ENCODE peak calls at places on chromosomes 1 and 21, in eight cellular contexts. One of them, this sample, is unnamed.
A peak's percentile ranks its signal among the peaks of the same experiment; 100 is the strongest.

GRCh38 chr1:206784471-206784903 is 12.2 kb upstream of the IL10 start:
- DNase-seq in progenitor cell of endocrine pancreas: no peak
- DNase-seq in sigmoid colon: no peak
- DNase-seq in GM23338: no peak
- DNase-seq in AG04450: no peak
- DNase-seq in A673: no peak
- DNase-seq in cardiac muscle cell: no peak
- DNase-seq in coronary artery: no peak
- DNase-seq in this sample: no peak

GRCh38 chr1:84300501-84300900 is 1.0 kb upstream of the SAMD13 start:
- DNase-seq in progenitor cell of endocrine pancreas: no peak
- DNase-seq in sigmoid colon: no peak
- DNase-seq in GM23338: no peak
- DNase-seq in AG04450: no peak
- DNase-seq in A673: peak; percentile 6
- DNase-seq in cardiac muscle cell: no peak
- DNase-seq in coronary artery: no peak
- DNase-seq in this sample: no peak

GRCh38 chr1:36349241-36349671 is 25.8 kb upstream of the EVA1B start:
- DNase-seq in progenitor cell of endocrine pancreas: no peak
- DNase-seq in sigmoid colon: no peak
- DNase-seq in GM23338: no peak
- DNase-seq in AG04450: no peak
- DNase-seq in A673: no peak
- DNase-seq in cardiac muscle cell: peak; percentile 9
- DNase-seq in coronary artery: no peak
- DNase-seq in this sample: no peak

GRCh38 chr1:246932366-246932700 is 585 bp upstream of the AHCTF1 start:
- DNase-seq in progenitor cell of endocrine pancreas: no peak
- DNase-seq in sigmoid colon: no peak
- DNase-seq in GM23338: no peak
- DNase-seq in AG04450: no peak
- DNase-seq in A673: no peak
- DNase-seq in cardiac muscle cell: no peak
- DNase-seq in coronary artery: no peak
- DNase-seq in this sample: no peak

GRCh38 chr1:53735261-53735660 is 3.7 kb downstream of the GLIS1 start:
- DNase-seq in progenitor cell of endocrine pancreas: no peak
- DNase-seq in sigmoid colon: no peak
- DNase-seq in GM23338: no peak
- DNase-seq in AG04450: no peak
- DNase-seq in A673: no peak
- DNase-seq in cardiac muscle cell: no peak
- DNase-seq in coronary artery: no peak
- DNase-seq in this sample: no peak

GRCh38 chr1:151710187-151710586 is 6.4 kb downstream of the CELF3 start:
- DNase-seq in progenitor cell of endocrine pancreas: no peak
- DNase-seq in sigmoid colon: no peak
- DNase-seq in GM23338: peak; percentile 83
- DNase-seq in AG04450: no peak
- DNase-seq in A673: peak; percentile 71
- DNase-seq in cardiac muscle cell: peak; percentile 62
- DNase-seq in coronary artery: no peak
- DNase-seq in this sample: no peak

GRCh38 chr1:21914880-21915640 is 22.1 kb downstream of the HSPG2 start:
- DNase-seq in progenitor cell of endocrine pancreas: no peak
- DNase-seq in sigmoid colon: no peak
- DNase-seq in GM23338: no peak
- DNase-seq in AG04450: no peak
- DNase-seq in A673: no peak
- DNase-seq in cardiac muscle cell: no peak
- DNase-seq in coronary artery: no peak
- DNase-seq in this sample: no peak

GRCh38 chr1:28592314-28593071 is 428 bp downstream of the RAB42 start:
- DNase-seq in progenitor cell of endocrine pancreas: no peak
- DNase-seq in sigmoid colon: no peak
- DNase-seq in GM23338: peak; percentile 42
- DNase-seq in AG04450: no peak
- DNase-seq in A673: peak; percentile 26
- DNase-seq in cardiac muscle cell: no peak
- DNase-seq in coronary artery: no peak
- DNase-seq in this sample: peak; percentile 30

GRCh38 chr1:5891736-5892135 is 100.5 kb downstream of the NPHP4 start:
- DNase-seq in progenitor cell of endocrine pancreas: no peak
- DNase-seq in sigmoid colon: no peak
- DNase-seq in GM23338: no peak
- DNase-seq in AG04450: no peak
- DNase-seq in A673: no peak
- DNase-seq in cardiac muscle cell: peak; percentile 71
- DNase-seq in coronary artery: no peak
- DNase-seq in this sample: peak; percentile 40

GRCh38 chr1:106637566-106637965 is 418.9 kb upstream of the PRMT6 start:
- DNase-seq in progenitor cell of endocrine pancreas: no peak
- DNase-seq in sigmoid colon: no peak
- DNase-seq in GM23338: no peak
- DNase-seq in AG04450: no peak
- DNase-seq in A673: no peak
- DNase-seq in cardiac muscle cell: no peak
- DNase-seq in coronary artery: no peak
- DNase-seq in this sample: no peak

GRCh38 chr21:41928621-41929220 is 25.1 kb downstream of the C2CD2 start:
- DNase-seq in progenitor cell of endocrine pancreas: no peak
- DNase-seq in sigmoid colon: peak; percentile 54
- DNase-seq in GM23338: no peak
- DNase-seq in AG04450: no peak
- DNase-seq in A673: no peak
- DNase-seq in cardiac muscle cell: no peak
- DNase-seq in coronary artery: no peak
- DNase-seq in this sample: no peak

GRCh38 chr1:62109124-62109523 is 85.5 kb upstream of the L1TD1 start:
- DNase-seq in progenitor cell of endocrine pancreas: no peak
- DNase-seq in sigmoid colon: no peak
- DNase-seq in GM23338: no peak
- DNase-seq in AG04450: no peak
- DNase-seq in A673: no peak
- DNase-seq in cardiac muscle cell: no peak
- DNase-seq in coronary artery: no peak
- DNase-seq in this sample: no peak
- TF ChIP-seq CTCF in progenitor cell of endocrine pancreas: no peak
- TF ChIP-seq CTCF in sigmoid colon: no peak
- TF ChIP-seq CTCF in GM23338: no peak
- TF ChIP-seq CTCF in AG04450: no peak
- TF ChIP-seq CTCF in A673: no peak
- TF ChIP-seq CTCF in cardiac muscle cell: no peak
- TF ChIP-seq CTCF in coronary artery: no peak
- TF ChIP-seq CTCF in this sample: no peak

GRCh38 chr1:87885263-87885662 is 556.6 kb downstream of the LMO4 start:
- DNase-seq in progenitor cell of endocrine pancreas: no peak
- DNase-seq in sigmoid colon: no peak
- DNase-seq in GM23338: no peak
- DNase-seq in AG04450: no peak
- DNase-seq in A673: no peak
- DNase-seq in cardiac muscle cell: no peak
- DNase-seq in coronary artery: no peak
- DNase-seq in this sample: no peak

GRCh38 chr1:87880747-87881133 is 552.1 kb downstream of the LMO4 start:
- DNase-seq in progenitor cell of endocrine pancreas: no peak
- DNase-seq in sigmoid colon: no peak
- DNase-seq in GM23338: no peak
- DNase-seq in AG04450: no peak
- DNase-seq in A673: peak; percentile 89
- DNase-seq in cardiac muscle cell: peak; percentile 32
- DNase-seq in coronary artery: no peak
- DNase-seq in this sample: no peak

GRCh38 chr1:87880098-87880746 is 551.5 kb downstream of the LMO4 start:
- DNase-seq in progenitor cell of endocrine pancreas: no peak
- DNase-seq in sigmoid colon: no peak
- DNase-seq in GM23338: no peak
- DNase-seq in AG04450: no peak
- DNase-seq in A673: peak; percentile 86
- DNase-seq in cardiac muscle cell: peak; percentile 60
- DNase-seq in coronary artery: no peak
- DNase-seq in this sample: no peak

GRCh38 chr1:87887095-87887494 is 558.4 kb downstream of the LMO4 start:
- DNase-seq in progenitor cell of endocrine pancreas: no peak
- DNase-seq in sigmoid colon: no peak
- DNase-seq in GM23338: no peak
- DNase-seq in AG04450: no peak
- DNase-seq in A673: no peak
- DNase-seq in cardiac muscle cell: no peak
- DNase-seq in coronary artery: no peak
- DNase-seq in this sample: no peak

DNA sequence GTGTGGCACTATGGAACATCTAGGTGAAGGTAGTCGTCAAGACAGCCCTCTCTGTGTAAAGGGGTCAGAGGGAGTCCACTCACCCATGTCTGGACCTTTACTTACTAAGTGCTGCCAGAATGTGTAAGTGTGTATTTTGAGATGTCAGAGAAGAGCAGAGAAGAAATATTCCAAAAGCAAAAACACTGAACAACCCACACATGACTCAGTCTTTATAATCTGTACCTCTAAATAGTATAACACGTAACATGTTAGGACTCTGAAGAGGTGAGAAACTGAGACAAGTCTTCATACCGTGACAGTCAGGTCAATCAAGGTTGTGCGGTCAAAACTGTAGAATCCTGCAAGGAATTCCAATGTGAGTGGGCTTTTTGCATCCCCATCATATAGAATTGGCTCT is 555.2 kb downstream of the LMO4 start:
- DNase-seq in progenitor cell of endocrine pancreas: no peak
- DNase-seq in sigmoid colon: no peak
- DNase-seq in GM23338: no peak
- DNase-seq in AG04450: no peak
- DNase-seq in A673: no peak
- DNase-seq in cardiac muscle cell: no peak
- DNase-seq in coronary artery: no peak
- DNase-seq in this sample: no peak
- TF ChIP-seq CTCF in progenitor cell of endocrine pancreas: no peak
- TF ChIP-seq CTCF in sigmoid colon: no peak
- TF ChIP-seq CTCF in GM23338: no peak
- TF ChIP-seq CTCF in AG04450: no peak
- TF ChIP-seq CTCF in A673: no peak
- TF ChIP-seq CTCF in cardiac muscle cell: no peak
- TF ChIP-seq CTCF in coronary artery: no peak
- TF ChIP-seq CTCF in this sample: no peak

GRCh38 chr1:26701266-26701994 is 5.6 kb downstream of the ARID1A start:
- DNase-seq in progenitor cell of endocrine pancreas: no peak
- DNase-seq in sigmoid colon: no peak
- DNase-seq in GM23338: no peak
- DNase-seq in AG04450: no peak
- DNase-seq in A673: no peak
- DNase-seq in cardiac muscle cell: peak; percentile 67
- DNase-seq in coronary artery: no peak
- DNase-seq in this sample: no peak

GRCh38 chr1:26703466-26703865 is 7.7 kb downstream of the ARID1A start:
- DNase-seq in progenitor cell of endocrine pancreas: no peak
- DNase-seq in sigmoid colon: no peak
- DNase-seq in GM23338: no peak
- DNase-seq in AG04450: no peak
- DNase-seq in A673: no peak
- DNase-seq in cardiac muscle cell: no peak
- DNase-seq in coronary artery: no peak
- DNase-seq in this sample: no peak

GRCh38 chr1:26702680-26703038 is 6.8 kb downstream of the ARID1A start:
- DNase-seq in progenitor cell of endocrine pancreas: no peak
- DNase-seq in sigmoid colon: no peak
- DNase-seq in GM23338: no peak
- DNase-seq in AG04450: no peak
- DNase-seq in A673: no peak
- DNase-seq in cardiac muscle cell: no peak
- DNase-seq in coronary artery: no peak
- DNase-seq in this sample: no peak

GRCh38 chr1:26700711-26701110 is 4.9 kb downstream of the ARID1A start:
- DNase-seq in progenitor cell of endocrine pancreas: no peak
- DNase-seq in sigmoid colon: no peak
- DNase-seq in GM23338: no peak
- DNase-seq in AG04450: no peak
- DNase-seq in A673: no peak
- DNase-seq in cardiac muscle cell: no peak
- DNase-seq in coronary artery: no peak
- DNase-seq in this sample: no peak

GRCh38 chr1:26701995-26702679 is 6.3 kb downstream of the ARID1A start:
- DNase-seq in progenitor cell of endocrine pancreas: no peak
- DNase-seq in sigmoid colon: no peak
- DNase-seq in GM23338: no peak
- DNase-seq in AG04450: no peak
- DNase-seq in A673: no peak
- DNase-seq in cardiac muscle cell: no peak
- DNase-seq in coronary artery: no peak
- DNase-seq in this sample: no peak
- TF ChIP-seq CTCF in progenitor cell of endocrine pancreas: no peak
- TF ChIP-seq CTCF in sigmoid colon: no peak
- TF ChIP-seq CTCF in GM23338: no peak
- TF ChIP-seq CTCF in AG04450: no peak
- TF ChIP-seq CTCF in A673: no peak
- TF ChIP-seq CTCF in cardiac muscle cell: no peak
- TF ChIP-seq CTCF in coronary artery: no peak
- TF ChIP-seq CTCF in this sample: no peak

DNA sequence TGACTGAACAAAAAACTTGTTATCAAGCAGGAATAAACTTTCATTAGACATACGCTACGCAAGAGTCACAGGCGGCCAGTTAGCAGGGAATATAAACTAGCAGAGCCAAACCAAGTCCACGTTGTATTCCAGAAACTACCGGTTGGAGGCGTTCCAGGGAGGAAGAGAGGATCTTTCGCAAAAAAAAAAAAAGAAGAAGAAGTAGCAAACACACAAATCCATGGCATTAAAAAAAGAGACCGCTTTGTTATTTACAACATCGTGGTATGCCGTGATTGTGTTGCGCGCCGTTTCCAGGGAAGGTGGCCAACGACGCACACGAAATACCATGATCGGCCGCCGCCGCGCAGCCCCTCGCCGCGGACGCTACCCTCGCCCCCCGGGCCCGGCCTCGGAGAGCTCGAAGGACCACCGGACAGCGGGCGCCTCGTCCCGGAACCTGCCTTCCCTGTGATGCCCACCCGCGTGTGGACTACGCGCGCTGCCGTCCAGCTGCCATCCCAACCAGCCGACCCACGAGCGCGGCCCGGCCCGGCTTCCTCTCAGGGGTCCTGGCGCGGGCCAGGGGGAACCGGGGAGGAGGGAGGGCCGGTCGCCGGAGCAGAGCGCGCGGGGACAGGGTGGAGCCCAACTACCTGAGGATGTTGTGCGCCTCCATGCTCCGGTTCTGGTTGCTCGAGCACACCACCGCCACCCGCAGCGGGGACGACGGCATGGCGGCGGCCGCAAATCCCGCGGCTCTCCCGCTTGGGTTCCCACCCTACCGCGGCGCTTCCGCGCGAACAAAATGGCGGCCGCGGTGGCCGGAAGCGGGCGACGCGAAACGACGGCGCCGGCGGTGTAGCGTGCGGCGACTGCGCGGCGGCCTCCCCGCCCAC is 581 bp downstream of the SSU72 start:
- DNase-seq in progenitor cell of endocrine pancreas: no peak
- DNase-seq in sigmoid colon: peak; percentile 75
- DNase-seq in GM23338: peak; percentile 76
- DNase-seq in AG04450: no peak
- DNase-seq in A673: peak; percentile 83
- DNase-seq in cardiac muscle cell: peak; percentile 75
- DNase-seq in coronary artery: no peak
- DNase-seq in this sample: peak; percentile 61
- TF ChIP-seq CTCF in progenitor cell of endocrine pancreas: peak; percentile 42
- TF ChIP-seq CTCF in sigmoid colon: no peak
- TF ChIP-seq CTCF in GM23338: peak; percentile 46
- TF ChIP-seq CTCF in AG04450: peak; percentile 16
- TF ChIP-seq CTCF in A673: peak; percentile 42
- TF ChIP-seq CTCF in cardiac muscle cell: peak; percentile 18
- TF ChIP-seq CTCF in coronary artery: no peak
- TF ChIP-seq CTCF in this sample: no peak

This sample was measured in right lobe of liver.